ENCODE peak calls at places on chromosomes 7 and 10, in nine cellular contexts. Y is stimulated activated CD8-positive, alpha-beta memory T cell treated with anti-CD3 and anti-CD28 coated beads, Interleukin-12 subunit alpha, Interleukin-12 subunit beta, amount 100 ng/mL, for 4 hours; D is head of caudate nucleus; P is fibroblast of the conjunctiva; X is A172; J is Caco-2; Q is activated T-cell treated with anti-CD3 and anti-CD28 coated beads for 48 hours; V is mesothelial cell of epicardium; E is T-helper 9 cell. L is an unnamed sample.

GRCh38 chr10:15265558-15265957 is 97.1 kb upstream of the NMT2 start:
- DNase-seq in Y (no peak), D (no peak), P (no peak), X (no peak), J (no peak), Q (no peak), V (no peak), E (no peak), L (no peak)

GRCh38 chr10:132511692-132512442 is 25.7 kb upstream of the INPP5A start:
- DNase-seq in Y (no peak), D (no peak), P (no peak), X (no peak), J (no peak), Q (no peak), V (no peak), E (no peak), L (no peak)

GRCh38 chr10:35445150-35445884 is 109.0 kb downstream of the CCNY start:
- DNase-seq in Y (no peak), D (no peak), P (no peak), X (no peak), J (no peak), Q (no peak), V (no peak), E (no peak), L (no peak)

GRCh38 chr7:126689037-126689436 is 563.7 kb downstream of the GRM8 start:
- DNase-seq in Y (no peak), D (no peak), P (no peak), X (peak), J (no peak), Q (no peak), V (no peak), E (no peak), L (no peak)

GRCh38 chr10:126501828-126502227 is 113.6 kb upstream of the ADAM12 start:
- DNase-seq in Y (no peak), D (no peak), P (no peak), X (no peak), J (no peak), Q (no peak), V (no peak), E (no peak), L (no peak)

GRCh38 chr7:55556031-55556430 is 16.3 kb downstream of the VOPP1 start:
- DNase-seq in Y (no peak), D (no peak), P (no peak), X (no peak), J (no peak), Q (no peak), V (no peak), E (no peak), L (no peak)

GRCh38 chr7:22470981-22471380 is 29.0 kb downstream of the STEAP1B start:
- DNase-seq in Y (no peak), D (no peak), P (no peak), X (no peak), J (no peak), Q (no peak), V (no peak), E (no peak), L (no peak)

GRCh38 chr7:108263364-108263951 is 133.3 kb upstream of the LAMB4 start:
- DNase-seq in Y (no peak), D (no peak), P (no peak), X (no peak), J (no peak), Q (no peak), V (no peak), E (no peak), L (no peak)

GRCh38 chr7:14170872-14171271 is 181.4 kb upstream of the ETV1 start:
- DNase-seq in Y (no peak), D (no peak), P (no peak), X (no peak), J (no peak), Q (no peak), V (no peak), E (no peak), L (no peak)

GRCh38 chr10:103715430-103715829 is 139.9 kb downstream of the SH3PXD2A start:
- DNase-seq in Y (no peak), D (peak), P (no peak), X (peak), J (no peak), Q (no peak), V (no peak), E (no peak), L (no peak)

GRCh38 chr7:135704074-135704473 is 23.9 kb downstream of the SLC13A4 start:
- DNase-seq in Y (no peak), D (no peak), P (no peak), X (no peak), J (no peak), Q (peak), V (no peak), E (no peak), L (no peak)

GRCh38 chr7:43674559-43675436 is 54.5 kb downstream of the COA1 start:
- DNase-seq in Y (no peak), D (no peak), P (peak), X (peak), J (no peak), Q (no peak), V (no peak), E (no peak), L (no peak)

GRCh38 chr7:135320277-135320676 is 86.6 kb downstream of the STRA8 start:
- DNase-seq in Y (no peak), D (peak), P (peak), X (peak), J (no peak), Q (no peak), V (peak), E (no peak), L (no peak)

GRCh38 chr7:158614695-158615094 is 27.1 kb upstream of the PTPRN2 start:
- DNase-seq in Y (no peak), D (no peak), P (peak), X (no peak), J (no peak), Q (no peak), V (no peak), E (no peak), L (no peak)

GRCh38 chr7:5477723-5478531 is 54.3 kb upstream of the TNRC18 start:
- DNase-seq in Y (no peak), D (no peak), P (no peak), X (no peak), J (no peak), Q (no peak), V (no peak), E (no peak), L (no peak)

GRCh38 chr10:77179015-77179695 is 458.5 kb downstream of the KCNMA1 start:
- DNase-seq in Y (no peak), D (no peak), P (peak), X (peak), J (no peak), Q (no peak), V (no peak), E (no peak), L (no peak)

GRCh38 chr10:12194752-12195271 is 879 bp downstream of the NUDT5 start:
- DNase-seq in Y (no peak), D (peak), P (peak), X (peak), J (peak), Q (no peak), V (peak), E (no peak), L (peak)

GRCh38 chr7:3043544-3044395 is at the start of gene CARD11:
- DNase-seq in Y (peak), D (no peak), P (no peak), X (peak), J (no peak), Q (peak), V (no peak), E (peak), L (peak)

GRCh38 chr10:43728425-43728824 is 79.7 kb upstream of the ZNF32 start:
- DNase-seq in Y (no peak), D (no peak), P (no peak), X (no peak), J (no peak), Q (no peak), V (no peak), E (no peak), L (no peak)

GRCh38 chr7:36280840-36281812 is 108.5 kb upstream of the ANLN start:
- DNase-seq in Y (no peak), D (peak), P (peak), X (peak), J (no peak), Q (no peak), V (no peak), E (no peak), L (no peak)

GRCh38 chr7:33379891-33380525 is 250.6 kb downstream of the BBS9 start:
- DNase-seq in Y (no peak), D (no peak), P (no peak), X (no peak), J (no peak), Q (no peak), V (no peak), E (no peak), L (no peak)

GRCh38 chr7:76428868-76429805 is 4.4 kb downstream of the ZP3 start:
- DNase-seq in Y (no peak), D (no peak), P (peak), X (peak), J (no peak), Q (no peak), V (peak), E (no peak), L (no peak)

GRCh38 chr7:79702116-79702515 is 248.6 kb upstream of the MAGI2 start:
- DNase-seq in Y (no peak), D (no peak), P (no peak), X (no peak), J (no peak), Q (no peak), V (no peak), E (no peak), L (no peak)

GRCh38 chr10:83075395-83076072 is 1063.8 kb upstream of the GHITM start:
- DNase-seq in Y (no peak), D (no peak), P (no peak), X (peak), J (no peak), Q (no peak), V (no peak), E (no peak), L (no peak)

GRCh38 chr10:6273351-6273750 is 70.6 kb downstream of the PFKFB3 start:
- DNase-seq in Y (no peak), D (no peak), P (no peak), X (no peak), J (no peak), Q (no peak), V (no peak), E (no peak), L (no peak)

GRCh38 chr10:69502589-69502988 is 51.3 kb downstream of the TSPAN15 start:
- DNase-seq in Y (no peak), D (no peak), P (no peak), X (no peak), J (no peak), Q (no peak), V (no peak), E (no peak), L (no peak)

L was measured in natural killer cell.